ENCODE peak calls at places on chromosomes 4 and X, in four cellular contexts. K is K562, F is HepG2, G is H1. L is an unnamed sample.

GRCh38 chr4:158949094-158949493 is 153.8 kb upstream of the RAPGEF2 start:
- DNase-seq in K (no peak), G (no peak), F (no peak), L (no peak)

GRCh38 chr4:16067515-16067914 is 16.3 kb downstream of the PROM1 start:
- DNase-seq in F (peak; percentile 52), K (no peak), G (no peak), L (no peak)

GRCh38 chr4:164384416-164384815 is 369.5 kb upstream of the SMIM31 start:
- DNase-seq in G (no peak), K (no peak), F (no peak), L (no peak)

GRCh38 chrX:66030505-66031317 is 9.2 kb downstream of the VSIG4 start:
- DNase-seq in K (peak; percentile 61), G (peak; percentile 43), F (peak; percentile 0), L (peak; percentile 21)

GRCh38 chr4:53917719-53918118 is 146.7 kb downstream of the CHIC2 start:
- DNase-seq in K (no peak), G (no peak), F (no peak), L (no peak)

GRCh38 chr4:109016200-109016599 is 253.3 kb upstream of the ETNPPL start:
- DNase-seq in F (no peak), K (no peak), G (no peak), L (no peak)

GRCh38 chr4:80125252-80126177 is 52.5 kb upstream of the ANTXR2 start:
- DNase-seq in G (no peak), K (peak; percentile 58), F (no peak), L (no peak)

GRCh38 chr4:141417387-141417786 is 196.7 kb downstream of the ZNF330 start:
- DNase-seq in K (no peak), G (no peak), F (no peak), L (no peak)

GRCh38 chrX:34560180-34560579 is 96.9 kb downstream of the TMEM47 start:
- DNase-seq in F (no peak), G (no peak), K (no peak), L (no peak)

GRCh38 chr4:159925770-159926169 is 822.9 kb downstream of the RAPGEF2 start:
- DNase-seq in K (no peak), G (no peak), F (no peak), L (no peak)

GRCh38 chrX:12403474-12404082 is 265.3 kb downstream of the FRMPD4 start:
- DNase-seq in F (no peak), K (no peak), G (no peak), L (no peak)

GRCh38 chr4:3481783-3482397 is 18.8 kb downstream of the DOK7 start:
- DNase-seq in F (no peak), K (no peak), G (no peak), L (no peak)

GRCh38 chr4:3481113-3481531 is 18.0 kb downstream of the DOK7 start:
- DNase-seq in G (no peak), F (no peak), K (no peak), L (no peak)

GRCh38 chr4:3479358-3480101 is 16.4 kb downstream of the DOK7 start:
- DNase-seq in K (no peak), G (no peak), F (no peak), L (no peak)

GRCh38 chr4:3478446-3479357 is 15.6 kb downstream of the DOK7 start:
- DNase-seq in G (no peak), K (no peak), F (no peak), L (no peak)

GRCh38 chr4:3480528-3481112 is 17.5 kb downstream of the DOK7 start:
- DNase-seq in F (peak; percentile 66), K (peak; percentile 85), G (peak; percentile 100), L (peak; percentile 67)
- TF ChIP-seq MAX in F (no peak), K (no peak), G (peak; percentile 21), L (no peak)

GRCh38 chrX:71282514-71283408 is 674 bp upstream of the NONO start:
- DNase-seq in K (peak; percentile 37), G (peak; percentile 64), F (peak; percentile 29), L (peak; percentile 71)
- TF ChIP-seq MAFK in K (no peak), G (no peak), F (no peak), L (no peak)

GRCh38 chr4:156295676-156296075 is 342.0 kb upstream of the CTSO start:
- DNase-seq in F (no peak), G (no peak), K (no peak), L (no peak)

GRCh38 chr4:156290811-156291210 is 337.1 kb upstream of the CTSO start:
- DNase-seq in K (no peak), G (no peak), F (no peak), L (no peak)

GRCh38 chr4:156293657-156294297 is 340.1 kb upstream of the CTSO start:
- DNase-seq in F (no peak), G (no peak), K (no peak), L (no peak)

GRCh38 chr4:156294577-156294976 is 340.9 kb upstream of the CTSO start:
- DNase-seq in F (peak; percentile 35), K (no peak), G (no peak), L (peak; percentile 50)

DNA sequence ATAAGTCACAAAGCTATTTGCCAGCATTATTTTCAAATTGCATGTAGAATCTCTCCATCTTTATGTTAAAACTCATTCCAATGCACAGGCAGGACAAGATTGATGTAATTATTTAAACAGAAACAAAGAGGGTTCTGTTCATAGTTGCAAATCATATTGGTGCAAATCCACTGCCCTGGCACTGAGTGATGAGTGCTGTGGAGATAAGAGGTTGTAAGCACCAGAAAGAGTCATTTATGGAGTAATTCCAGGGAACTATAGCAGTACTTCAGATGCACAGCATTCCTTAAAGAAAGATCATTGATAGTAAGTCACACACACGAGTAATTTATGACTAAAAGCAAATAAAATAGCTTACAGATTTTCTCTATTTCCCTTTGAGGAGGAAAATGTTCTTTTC is 337.7 kb upstream of the CTSO start:
- DNase-seq in K (no peak), F (no peak), G (no peak), L (no peak)
- TF ChIP-seq MAX in K (no peak), F (no peak), G (no peak), L (no peak)

GRCh38 chrX:54945224-54945623 is 24.6 kb downstream of the TRO start:
- DNase-seq in G (no peak), K (no peak), F (no peak), L (no peak)
- TF ChIP-seq MAFK in G (no peak), K (no peak), F (no peak), L (no peak)

DNA sequence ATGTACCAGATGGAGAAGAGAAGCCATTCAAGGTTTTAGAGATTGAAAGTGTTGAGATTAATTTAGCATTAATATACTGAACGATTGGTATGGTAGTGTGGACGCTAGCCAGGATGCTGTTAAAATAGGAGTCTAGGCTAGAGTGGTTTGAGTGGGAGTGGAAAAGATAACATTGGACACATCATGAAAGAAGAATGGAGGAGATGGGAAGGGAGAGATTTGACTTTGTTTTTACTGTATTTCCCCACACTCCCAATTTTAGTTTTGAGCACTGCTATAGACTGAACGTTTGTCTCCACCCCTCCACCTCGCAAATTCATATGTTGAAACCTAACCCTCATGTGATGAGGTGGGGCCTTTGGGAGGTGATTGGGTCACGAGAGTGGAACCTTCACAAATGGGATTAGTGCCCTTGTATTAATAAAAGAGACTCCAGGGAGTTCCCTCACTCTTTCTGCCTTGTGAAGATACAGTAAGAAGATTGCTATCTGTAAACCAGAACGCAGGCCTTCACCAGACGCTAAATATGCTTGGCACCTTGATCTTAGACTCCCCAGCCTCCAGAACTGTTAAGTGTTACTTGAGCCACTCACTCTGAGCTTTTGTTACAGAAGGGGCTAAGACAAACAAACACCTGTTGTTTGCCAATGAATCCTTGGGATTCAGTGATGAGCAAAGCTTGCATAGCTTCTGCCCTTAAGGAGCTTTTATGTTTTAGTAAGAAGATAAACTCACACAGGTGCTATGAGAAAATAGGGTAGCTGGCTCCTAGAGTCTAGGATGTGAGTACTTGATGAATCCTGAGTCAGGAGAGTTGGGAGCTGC is 25.8 kb downstream of the USP9X start:
- DNase-seq in F (no peak), G (no peak), K (no peak), L (no peak)
- TF ChIP-seq MAX in F (no peak), G (no peak), K (no peak), L (no peak)

DNA sequence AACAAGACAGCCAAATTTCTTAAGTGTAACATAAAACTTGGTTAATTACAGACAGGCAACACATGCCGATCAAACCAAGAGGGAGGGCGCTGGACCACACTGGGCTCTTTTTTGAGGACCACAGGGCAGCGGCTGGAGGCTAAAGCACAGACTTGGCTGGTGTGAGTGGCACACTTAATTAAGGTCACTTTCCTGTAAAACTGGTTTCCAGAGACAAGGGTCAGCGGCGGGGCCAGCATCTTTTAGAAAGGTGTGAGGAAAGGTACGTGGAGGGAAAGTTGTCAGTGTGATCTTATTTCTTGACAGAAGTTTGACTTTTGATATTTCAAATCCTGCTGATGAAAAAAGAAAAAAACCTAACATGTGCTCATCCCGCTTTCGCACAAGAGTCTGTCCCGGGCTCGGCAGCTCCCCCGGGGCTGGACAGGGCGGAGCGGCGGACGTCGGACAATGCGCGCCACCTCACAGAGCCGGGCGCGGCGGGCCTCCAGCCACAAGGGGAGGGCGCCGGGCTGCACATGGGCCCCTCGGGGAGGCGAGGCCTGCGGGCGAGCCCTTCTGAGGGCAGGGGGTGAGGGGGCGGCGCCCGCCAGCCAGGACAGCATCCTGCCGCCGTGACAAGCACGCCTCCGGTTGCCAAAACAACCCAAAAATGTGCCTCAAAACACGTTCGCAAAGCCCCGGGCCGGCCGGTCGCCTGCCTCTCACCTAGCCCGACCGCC is 658 bp upstream of the HSPA4L start:
- DNase-seq in G (no peak), K (peak; percentile 50), F (no peak), L (no peak)
- TF ChIP-seq MAFK in G (no peak), K (no peak), F (no peak), L (no peak)

GRCh38 chr4:142473960-142474338 is 372.2 kb downstream of the INPP4B start:
- DNase-seq in K (no peak), F (no peak), G (no peak), L (no peak)

GRCh38 chr4:142475663-142476062 is 370.4 kb downstream of the INPP4B start:
- DNase-seq in F (no peak), G (no peak), K (no peak), L (no peak)

GRCh38 chr4:142474398-142475087 is 371.6 kb downstream of the INPP4B start:
- DNase-seq in G (no peak), F (no peak), K (no peak), L (peak; percentile 2)

DNA sequence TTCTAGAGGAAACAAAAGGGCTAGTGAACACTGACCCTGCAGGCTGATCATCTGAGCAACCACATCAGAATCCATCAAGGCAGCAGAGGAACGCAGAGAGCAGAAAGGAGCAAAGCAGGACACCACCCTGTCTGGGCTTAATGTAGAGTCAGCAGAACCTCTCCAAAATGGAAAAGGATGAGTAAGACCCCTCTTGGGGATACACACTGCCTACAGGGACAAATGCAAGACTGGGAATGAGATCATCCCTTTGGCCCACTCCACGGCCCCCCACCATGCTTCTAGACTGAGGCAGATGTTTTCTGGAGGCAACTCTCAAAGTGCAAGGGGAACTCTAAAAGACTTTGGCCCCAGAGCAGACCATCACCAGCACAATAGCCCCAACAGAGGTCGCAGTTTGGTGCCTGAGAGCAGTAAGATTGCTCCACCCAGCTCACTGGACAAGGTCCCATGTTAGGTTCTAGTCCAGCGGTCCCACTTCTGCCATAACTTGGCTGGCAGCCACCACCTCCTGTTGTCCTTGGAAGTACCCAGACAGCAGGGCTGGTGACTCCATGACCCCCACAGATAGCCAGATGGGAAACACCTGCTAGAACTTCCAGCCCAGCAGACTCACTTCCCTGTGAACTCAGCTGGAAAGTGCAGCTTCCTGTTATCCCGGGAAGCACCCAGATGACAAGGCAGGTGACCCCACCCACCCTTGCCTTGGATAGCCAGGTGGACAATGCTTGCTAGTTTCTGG is 372.7 kb downstream of the INPP4B start:
- DNase-seq in K (no peak), G (no peak), F (no peak), L (peak; percentile 14)
- TF ChIP-seq MAX in K (no peak), G (no peak), F (no peak), L (no peak)

GRCh38 chr4:73836373-73837269 is at the start of gene CXCL6:
- DNase-seq in G (peak; percentile 79), F (no peak), K (no peak), L (no peak)
- TF ChIP-seq MAFK in G (no peak), F (no peak), K (no peak), L (no peak)